ENCODE peak calls at places on chromosome 21, in four cellular contexts. O is esophagus muscularis mucosa, X is AG08396, Q is HFFc6. D is an unnamed sample.

GRCh38 chr21:21898801-21899200 is 900.6 kb downstream of the NCAM2 start:
- DNase-seq in X (no peak), Q (no peak), O (no peak), D (no peak)

GRCh38 chr21:35006771-35007170 is 42.3 kb downstream of the RUNX1 start:
- DNase-seq in Q (no peak), O (no peak), X (no peak), D (no peak)

GRCh38 chr21:26107439-26107838 is 63.1 kb downstream of the APP start:
- DNase-seq in O (no peak), X (no peak), Q (no peak), D (no peak)

GRCh38 chr21:39575778-39576177 is 37.0 kb upstream of the B3GALT5 start:
- DNase-seq in Q (no peak), X (no peak), O (no peak), D (no peak)

GRCh38 chr21:26795866-26796329 is 49.3 kb downstream of the ADAMTS1 start:
- DNase-seq in X (peak), Q (peak), O (no peak), D (no peak)

GRCh38 chr21:31255846-31256395 is 88.1 kb downstream of the TIAM1 start:
- DNase-seq in O (no peak), Q (no peak), X (no peak), D (no peak)

GRCh38 chr21:45012661-45013270 is 61.6 kb upstream of the ADARB1 start:
- DNase-seq in O (no peak), X (no peak), Q (no peak), D (no peak)

GRCh38 chr21:42655797-42656770 is 2.7 kb downstream of the PDE9A start:
- DNase-seq in O (no peak), X (no peak), Q (no peak), D (no peak)

GRCh38 chr21:15249285-15249993 is 184.6 kb upstream of the NRIP1 start:
- DNase-seq in Q (no peak), X (no peak), O (no peak), D (no peak)

GRCh38 chr21:26748066-26748465 is 97.1 kb downstream of the ADAMTS1 start:
- DNase-seq in X (no peak), O (no peak), Q (no peak), D (no peak)

GRCh38 chr21:39385299-39386145 is 36.6 kb upstream of the HMGN1 start:
- DNase-seq in X (peak), O (no peak), Q (no peak), D (peak)

GRCh38 chr21:42222821-42223390 is 4.0 kb downstream of the ABCG1 start:
- DNase-seq in Q (no peak), X (no peak), O (no peak), D (no peak)

GRCh38 chr21:45947716-45948255 is 33.8 kb upstream of the COL6A1 start:
- DNase-seq in X (no peak), O (no peak), Q (no peak), D (no peak)

GRCh38 chr21:41769933-41770332 is 3.1 kb upstream of the RIPK4 start:
- DNase-seq in Q (no peak), X (no peak), O (no peak), D (no peak)

GRCh38 chr21:23130308-23130707 is 2132.1 kb downstream of the NCAM2 start:
- DNase-seq in X (no peak), O (no peak), Q (no peak), D (no peak)

GRCh38 chr21:35390013-35390776 is 341.1 kb upstream of the RUNX1 start:
- DNase-seq in O (no peak), X (peak), Q (peak), D (no peak)

GRCh38 chr21:24014381-24014780 is 1592.9 kb downstream of the MRPL39 start:
- DNase-seq in Q (no peak), X (no peak), O (no peak), D (no peak)

GRCh38 chr21:32782698-32783097 is 11.1 kb upstream of the PAXBP1 start:
- DNase-seq in X (no peak), O (no peak), Q (no peak), D (no peak)

D was measured in ELF-1.